ENCODE peak calls at places on chromosomes 5 and 9, in eight cellular contexts. One of them, this sample, is unnamed.

GRCh38 chr5:143010335-143010734 is 240.2 kb downstream of the ARHGAP26 start:
- DNase-seq in activated naive CD4-positive, alpha-beta T cell treated with anti-CD3 and anti-CD28 coated beads, Interleukin-2, amount 50 U/mL, for 72 hours: no peak
- DNase-seq in CD4-positive, alpha-beta memory T cell: no peak
- DNase-seq in kidney glomerular epithelial cell: no peak
- DNase-seq in HAP-1: no peak
- DNase-seq in NCI-H1436: no peak
- DNase-seq in K562: no peak
- DNase-seq in Right ventricle myocardium superior: no peak
- DNase-seq in this sample: no peak

GRCh38 chr5:123700624-123701023 is 188.6 kb downstream of the CSNK1G3 start:
- DNase-seq in activated naive CD4-positive, alpha-beta T cell treated with anti-CD3 and anti-CD28 coated beads, Interleukin-2, amount 50 U/mL, for 72 hours: no peak
- DNase-seq in K562: no peak
- DNase-seq in Right ventricle myocardium superior: no peak
- DNase-seq in HAP-1: no peak
- DNase-seq in CD4-positive, alpha-beta memory T cell: no peak
- DNase-seq in NCI-H1436: no peak
- DNase-seq in kidney glomerular epithelial cell: peak
- DNase-seq in this sample: no peak

GRCh38 chr5:50663636-50664035 is 2.8 kb upstream of the PARP8 start:
- DNase-seq in HAP-1: no peak
- DNase-seq in Right ventricle myocardium superior: peak
- DNase-seq in kidney glomerular epithelial cell: no peak
- DNase-seq in NCI-H1436: no peak
- DNase-seq in K562: no peak
- DNase-seq in CD4-positive, alpha-beta memory T cell: no peak
- DNase-seq in activated naive CD4-positive, alpha-beta T cell treated with anti-CD3 and anti-CD28 coated beads, Interleukin-2, amount 50 U/mL, for 72 hours: no peak
- DNase-seq in this sample: no peak

GRCh38 chr5:43815504-43815903 is 212.5 kb downstream of the NNT start:
- DNase-seq in HAP-1: no peak
- DNase-seq in CD4-positive, alpha-beta memory T cell: no peak
- DNase-seq in K562: no peak
- DNase-seq in kidney glomerular epithelial cell: no peak
- DNase-seq in Right ventricle myocardium superior: no peak
- DNase-seq in NCI-H1436: no peak
- DNase-seq in activated naive CD4-positive, alpha-beta T cell treated with anti-CD3 and anti-CD28 coated beads, Interleukin-2, amount 50 U/mL, for 72 hours: no peak
- DNase-seq in this sample: no peak

GRCh38 chr9:95204710-95205109 is 112.8 kb downstream of the FANCC start:
- DNase-seq in K562: no peak
- DNase-seq in CD4-positive, alpha-beta memory T cell: no peak
- DNase-seq in kidney glomerular epithelial cell: no peak
- DNase-seq in NCI-H1436: no peak
- DNase-seq in Right ventricle myocardium superior: no peak
- DNase-seq in HAP-1: peak
- DNase-seq in activated naive CD4-positive, alpha-beta T cell treated with anti-CD3 and anti-CD28 coated beads, Interleukin-2, amount 50 U/mL, for 72 hours: no peak
- DNase-seq in this sample: no peak

GRCh38 chr5:80070338-80071056 is 35.3 kb downstream of the THBS4 start:
- DNase-seq in Right ventricle myocardium superior: no peak
- DNase-seq in K562: no peak
- DNase-seq in NCI-H1436: no peak
- DNase-seq in HAP-1: no peak
- DNase-seq in CD4-positive, alpha-beta memory T cell: no peak
- DNase-seq in activated naive CD4-positive, alpha-beta T cell treated with anti-CD3 and anti-CD28 coated beads, Interleukin-2, amount 50 U/mL, for 72 hours: no peak
- DNase-seq in kidney glomerular epithelial cell: no peak
- DNase-seq in this sample: no peak

GRCh38 chr5:135534609-135535419 is 950 bp downstream of the NEUROG1 start:
- DNase-seq in Right ventricle myocardium superior: no peak
- DNase-seq in K562: no peak
- DNase-seq in CD4-positive, alpha-beta memory T cell: no peak
- DNase-seq in kidney glomerular epithelial cell: no peak
- DNase-seq in NCI-H1436: no peak
- DNase-seq in HAP-1: no peak
- DNase-seq in activated naive CD4-positive, alpha-beta T cell treated with anti-CD3 and anti-CD28 coated beads, Interleukin-2, amount 50 U/mL, for 72 hours: no peak
- DNase-seq in this sample: no peak

GRCh38 chr5:15008476-15008875 is 136.9 kb upstream of the ANKH start:
- DNase-seq in HAP-1: no peak
- DNase-seq in NCI-H1436: no peak
- DNase-seq in K562: no peak
- DNase-seq in CD4-positive, alpha-beta memory T cell: no peak
- DNase-seq in kidney glomerular epithelial cell: peak
- DNase-seq in activated naive CD4-positive, alpha-beta T cell treated with anti-CD3 and anti-CD28 coated beads, Interleukin-2, amount 50 U/mL, for 72 hours: no peak
- DNase-seq in Right ventricle myocardium superior: peak
- DNase-seq in this sample: peak

GRCh38 chr5:154370119-154370518 is 75.7 kb upstream of the SAP30L start:
- DNase-seq in CD4-positive, alpha-beta memory T cell: no peak
- DNase-seq in kidney glomerular epithelial cell: no peak
- DNase-seq in HAP-1: no peak
- DNase-seq in activated naive CD4-positive, alpha-beta T cell treated with anti-CD3 and anti-CD28 coated beads, Interleukin-2, amount 50 U/mL, for 72 hours: no peak
- DNase-seq in K562: no peak
- DNase-seq in NCI-H1436: no peak
- DNase-seq in Right ventricle myocardium superior: no peak
- DNase-seq in this sample: no peak

GRCh38 chr9:94900222-94901018 is 173.9 kb downstream of the AOPEP start:
- DNase-seq in activated naive CD4-positive, alpha-beta T cell treated with anti-CD3 and anti-CD28 coated beads, Interleukin-2, amount 50 U/mL, for 72 hours: no peak
- DNase-seq in K562: no peak
- DNase-seq in CD4-positive, alpha-beta memory T cell: no peak
- DNase-seq in Right ventricle myocardium superior: no peak
- DNase-seq in kidney glomerular epithelial cell: peak
- DNase-seq in HAP-1: no peak
- DNase-seq in NCI-H1436: no peak
- DNase-seq in this sample: no peak

GRCh38 chr5:132753135-132753987 is 6.1 kb downstream of the CCNI2 start:
- DNase-seq in activated naive CD4-positive, alpha-beta T cell treated with anti-CD3 and anti-CD28 coated beads, Interleukin-2, amount 50 U/mL, for 72 hours: no peak
- DNase-seq in CD4-positive, alpha-beta memory T cell: no peak
- DNase-seq in Right ventricle myocardium superior: peak
- DNase-seq in kidney glomerular epithelial cell: no peak
- DNase-seq in HAP-1: peak
- DNase-seq in NCI-H1436: no peak
- DNase-seq in K562: no peak
- DNase-seq in this sample: no peak

GRCh38 chr9:130779153-130779855 is 55.8 kb upstream of the ABL1 start:
- DNase-seq in HAP-1: no peak
- DNase-seq in activated naive CD4-positive, alpha-beta T cell treated with anti-CD3 and anti-CD28 coated beads, Interleukin-2, amount 50 U/mL, for 72 hours: no peak
- DNase-seq in CD4-positive, alpha-beta memory T cell: no peak
- DNase-seq in Right ventricle myocardium superior: no peak
- DNase-seq in NCI-H1436: no peak
- DNase-seq in K562: no peak
- DNase-seq in kidney glomerular epithelial cell: no peak
- DNase-seq in this sample: no peak

GRCh38 chr9:88076286-88077070 is 61.8 kb downstream of the SPATA31C2 start:
- DNase-seq in activated naive CD4-positive, alpha-beta T cell treated with anti-CD3 and anti-CD28 coated beads, Interleukin-2, amount 50 U/mL, for 72 hours: peak
- DNase-seq in NCI-H1436: peak
- DNase-seq in CD4-positive, alpha-beta memory T cell: peak
- DNase-seq in kidney glomerular epithelial cell: peak
- DNase-seq in Right ventricle myocardium superior: peak
- DNase-seq in HAP-1: peak
- DNase-seq in K562: peak
- DNase-seq in this sample: peak

GRCh38 chr5:131067596-131067995 is 97.5 kb downstream of the HINT1 start:
- DNase-seq in Right ventricle myocardium superior: no peak
- DNase-seq in K562: no peak
- DNase-seq in kidney glomerular epithelial cell: no peak
- DNase-seq in NCI-H1436: no peak
- DNase-seq in CD4-positive, alpha-beta memory T cell: no peak
- DNase-seq in HAP-1: no peak
- DNase-seq in activated naive CD4-positive, alpha-beta T cell treated with anti-CD3 and anti-CD28 coated beads, Interleukin-2, amount 50 U/mL, for 72 hours: no peak
- DNase-seq in this sample: no peak

GRCh38 chr9:72473474-72474241 is 47.8 kb upstream of the TMC1 start:
- DNase-seq in Right ventricle myocardium superior: no peak
- DNase-seq in HAP-1: no peak
- DNase-seq in CD4-positive, alpha-beta memory T cell: no peak
- DNase-seq in K562: no peak
- DNase-seq in activated naive CD4-positive, alpha-beta T cell treated with anti-CD3 and anti-CD28 coated beads, Interleukin-2, amount 50 U/mL, for 72 hours: no peak
- DNase-seq in NCI-H1436: no peak
- DNase-seq in kidney glomerular epithelial cell: peak
- DNase-seq in this sample: no peak

GRCh38 chr9:110842169-110842568 is 173.6 kb downstream of the MUSK start:
- DNase-seq in CD4-positive, alpha-beta memory T cell: no peak
- DNase-seq in activated naive CD4-positive, alpha-beta T cell treated with anti-CD3 and anti-CD28 coated beads, Interleukin-2, amount 50 U/mL, for 72 hours: no peak
- DNase-seq in NCI-H1436: no peak
- DNase-seq in K562: no peak
- DNase-seq in Right ventricle myocardium superior: no peak
- DNase-seq in kidney glomerular epithelial cell: no peak
- DNase-seq in HAP-1: no peak
- DNase-seq in this sample: no peak

GRCh38 chr9:12956261-12956660 is 181.4 kb downstream of the LURAP1L start:
- DNase-seq in Right ventricle myocardium superior: no peak
- DNase-seq in activated naive CD4-positive, alpha-beta T cell treated with anti-CD3 and anti-CD28 coated beads, Interleukin-2, amount 50 U/mL, for 72 hours: no peak
- DNase-seq in CD4-positive, alpha-beta memory T cell: no peak
- DNase-seq in NCI-H1436: no peak
- DNase-seq in K562: no peak
- DNase-seq in HAP-1: no peak
- DNase-seq in kidney glomerular epithelial cell: no peak
- DNase-seq in this sample: no peak

GRCh38 chr5:93997562-93997961 is 256.2 kb upstream of the POU5F2 start:
- DNase-seq in K562: no peak
- DNase-seq in HAP-1: no peak
- DNase-seq in kidney glomerular epithelial cell: no peak
- DNase-seq in activated naive CD4-positive, alpha-beta T cell treated with anti-CD3 and anti-CD28 coated beads, Interleukin-2, amount 50 U/mL, for 72 hours: no peak
- DNase-seq in CD4-positive, alpha-beta memory T cell: no peak
- DNase-seq in NCI-H1436: no peak
- DNase-seq in Right ventricle myocardium superior: no peak
- DNase-seq in this sample: no peak

GRCh38 chr5:171647043-171647899 is 138.3 kb upstream of the SMIM23 start:
- DNase-seq in activated naive CD4-positive, alpha-beta T cell treated with anti-CD3 and anti-CD28 coated beads, Interleukin-2, amount 50 U/mL, for 72 hours: no peak
- DNase-seq in CD4-positive, alpha-beta memory T cell: no peak
- DNase-seq in NCI-H1436: no peak
- DNase-seq in K562: peak
- DNase-seq in kidney glomerular epithelial cell: peak
- DNase-seq in Right ventricle myocardium superior: no peak
- DNase-seq in HAP-1: no peak
- DNase-seq in this sample: no peak

GRCh38 chr5:95102080-95102479 is 182.8 kb downstream of the MCTP1 start:
- DNase-seq in activated naive CD4-positive, alpha-beta T cell treated with anti-CD3 and anti-CD28 coated beads, Interleukin-2, amount 50 U/mL, for 72 hours: no peak
- DNase-seq in CD4-positive, alpha-beta memory T cell: no peak
- DNase-seq in kidney glomerular epithelial cell: no peak
- DNase-seq in NCI-H1436: no peak
- DNase-seq in K562: no peak
- DNase-seq in Right ventricle myocardium superior: no peak
- DNase-seq in HAP-1: no peak
- DNase-seq in this sample: no peak

GRCh38 chr5:57993866-57994265 is 466.0 kb downstream of the PLK2 start:
- DNase-seq in NCI-H1436: no peak
- DNase-seq in CD4-positive, alpha-beta memory T cell: no peak
- DNase-seq in K562: no peak
- DNase-seq in activated naive CD4-positive, alpha-beta T cell treated with anti-CD3 and anti-CD28 coated beads, Interleukin-2, amount 50 U/mL, for 72 hours: no peak
- DNase-seq in kidney glomerular epithelial cell: no peak
- DNase-seq in HAP-1: no peak
- DNase-seq in Right ventricle myocardium superior: no peak
- DNase-seq in this sample: no peak

GRCh38 chr9:112819635-112820496 is 69.3 kb downstream of the SNX30 start:
- DNase-seq in activated naive CD4-positive, alpha-beta T cell treated with anti-CD3 and anti-CD28 coated beads, Interleukin-2, amount 50 U/mL, for 72 hours: no peak
- DNase-seq in Right ventricle myocardium superior: peak
- DNase-seq in HAP-1: peak
- DNase-seq in CD4-positive, alpha-beta memory T cell: no peak
- DNase-seq in kidney glomerular epithelial cell: peak
- DNase-seq in K562: peak
- DNase-seq in NCI-H1436: peak
- DNase-seq in this sample: no peak

GRCh38 chr5:104179057-104179456 is 616.5 kb upstream of the NUDT12 start:
- DNase-seq in NCI-H1436: no peak
- DNase-seq in HAP-1: peak
- DNase-seq in activated naive CD4-positive, alpha-beta T cell treated with anti-CD3 and anti-CD28 coated beads, Interleukin-2, amount 50 U/mL, for 72 hours: peak
- DNase-seq in kidney glomerular epithelial cell: peak
- DNase-seq in Right ventricle myocardium superior: no peak
- DNase-seq in K562: peak
- DNase-seq in CD4-positive, alpha-beta memory T cell: no peak
- DNase-seq in this sample: no peak

GRCh38 chr9:130128782-130129424 is 43.3 kb upstream of the NCS1 start:
- DNase-seq in HAP-1: no peak
- DNase-seq in activated naive CD4-positive, alpha-beta T cell treated with anti-CD3 and anti-CD28 coated beads, Interleukin-2, amount 50 U/mL, for 72 hours: peak
- DNase-seq in kidney glomerular epithelial cell: peak
- DNase-seq in CD4-positive, alpha-beta memory T cell: peak
- DNase-seq in Right ventricle myocardium superior: peak
- DNase-seq in NCI-H1436: peak
- DNase-seq in K562: no peak
- DNase-seq in this sample: peak

GRCh38 chr5:144202725-144203124 is 32.1 kb downstream of the KCTD16 start:
- DNase-seq in Right ventricle myocardium superior: no peak
- DNase-seq in activated naive CD4-positive, alpha-beta T cell treated with anti-CD3 and anti-CD28 coated beads, Interleukin-2, amount 50 U/mL, for 72 hours: no peak
- DNase-seq in CD4-positive, alpha-beta memory T cell: no peak
- DNase-seq in K562: no peak
- DNase-seq in kidney glomerular epithelial cell: no peak
- DNase-seq in NCI-H1436: no peak
- DNase-seq in HAP-1: no peak
- DNase-seq in this sample: no peak

GRCh38 chr5:54470191-54470590 is 14.7 kb downstream of the HSPB3 start:
- DNase-seq in NCI-H1436: no peak
- DNase-seq in kidney glomerular epithelial cell: no peak
- DNase-seq in activated naive CD4-positive, alpha-beta T cell treated with anti-CD3 and anti-CD28 coated beads, Interleukin-2, amount 50 U/mL, for 72 hours: no peak
- DNase-seq in K562: no peak
- DNase-seq in CD4-positive, alpha-beta memory T cell: no peak
- DNase-seq in HAP-1: no peak
- DNase-seq in Right ventricle myocardium superior: no peak
- DNase-seq in this sample: no peak